ENCODE peak calls at places on chromosome 1, in eight cellular contexts. One of them, this sample, is unnamed.

GRCh38 chr1:56378376-56379070 is 200.8 kb downstream of the PLPP3 start:
- DNase-seq in nephron progenitor cell: peak
- DNase-seq in RWPE1: no peak
- DNase-seq in A673: no peak
- DNase-seq in fibroblast of mammary gland: no peak
- DNase-seq in adrenal gland: no peak
- DNase-seq in AG04449: no peak
- DNase-seq in endothelial cell: no peak
- DNase-seq in this sample: no peak

GRCh38 chr1:41695118-41695517 is 210.6 kb upstream of the EDN2 start:
- DNase-seq in nephron progenitor cell: no peak
- DNase-seq in RWPE1: no peak
- DNase-seq in A673: peak
- DNase-seq in fibroblast of mammary gland: no peak
- DNase-seq in adrenal gland: peak
- DNase-seq in AG04449: no peak
- DNase-seq in endothelial cell: no peak
- DNase-seq in this sample: no peak

GRCh38 chr1:46184920-46185658 is 8.8 kb upstream of the P3R3URF start:
- DNase-seq in nephron progenitor cell: no peak
- DNase-seq in RWPE1: no peak
- DNase-seq in A673: no peak
- DNase-seq in fibroblast of mammary gland: no peak
- DNase-seq in adrenal gland: no peak
- DNase-seq in AG04449: no peak
- DNase-seq in endothelial cell: no peak
- DNase-seq in this sample: no peak

GRCh38 chr1:32028746-32029145 is 15.1 kb downstream of the KHDRBS1 start:
- DNase-seq in nephron progenitor cell: no peak
- DNase-seq in RWPE1: no peak
- DNase-seq in A673: no peak
- DNase-seq in fibroblast of mammary gland: peak
- DNase-seq in adrenal gland: no peak
- DNase-seq in AG04449: no peak
- DNase-seq in endothelial cell: no peak
- DNase-seq in this sample: no peak

GRCh38 chr1:186884266-186884665 is 55.5 kb downstream of the PLA2G4A start:
- DNase-seq in nephron progenitor cell: no peak
- DNase-seq in RWPE1: no peak
- DNase-seq in A673: no peak
- DNase-seq in fibroblast of mammary gland: peak
- DNase-seq in adrenal gland: no peak
- DNase-seq in AG04449: peak
- DNase-seq in endothelial cell: no peak
- DNase-seq in this sample: no peak

GRCh38 chr1:226677121-226678020 is 61.7 kb downstream of the ITPKB start:
- DNase-seq in nephron progenitor cell: no peak
- DNase-seq in RWPE1: peak
- DNase-seq in A673: no peak
- DNase-seq in fibroblast of mammary gland: peak
- DNase-seq in adrenal gland: peak
- DNase-seq in AG04449: peak
- DNase-seq in endothelial cell: no peak
- DNase-seq in this sample: no peak

GRCh38 chr1:232751393-232752140 is 53.6 kb upstream of the MAP10 start:
- DNase-seq in nephron progenitor cell: no peak
- DNase-seq in RWPE1: no peak
- DNase-seq in A673: no peak
- DNase-seq in fibroblast of mammary gland: no peak
- DNase-seq in adrenal gland: no peak
- DNase-seq in AG04449: no peak
- DNase-seq in endothelial cell: no peak
- DNase-seq in this sample: no peak

GRCh38 chr1:26158271-26159112 is at the start of gene FAM110D:
- DNase-seq in nephron progenitor cell: no peak
- DNase-seq in RWPE1: no peak
- DNase-seq in A673: no peak
- DNase-seq in fibroblast of mammary gland: no peak
- DNase-seq in adrenal gland: no peak
- DNase-seq in AG04449: no peak
- DNase-seq in endothelial cell: peak
- DNase-seq in this sample: no peak

GRCh38 chr1:152386940-152387339 is 27.1 kb downstream of the CRNN start:
- DNase-seq in nephron progenitor cell: no peak
- DNase-seq in RWPE1: peak
- DNase-seq in A673: no peak
- DNase-seq in fibroblast of mammary gland: peak
- DNase-seq in adrenal gland: no peak
- DNase-seq in AG04449: no peak
- DNase-seq in endothelial cell: no peak
- DNase-seq in this sample: no peak

GRCh38 chr1:115912116-115912515 is 64.2 kb upstream of the SLC22A15 start:
- DNase-seq in nephron progenitor cell: no peak
- DNase-seq in RWPE1: no peak
- DNase-seq in A673: no peak
- DNase-seq in fibroblast of mammary gland: no peak
- DNase-seq in adrenal gland: no peak
- DNase-seq in AG04449: no peak
- DNase-seq in endothelial cell: no peak
- DNase-seq in this sample: no peak
- TF ChIP-seq CTCF in nephron progenitor cell: no peak
- TF ChIP-seq CTCF in RWPE1: no peak
- TF ChIP-seq CTCF in A673: no peak
- TF ChIP-seq CTCF in fibroblast of mammary gland: no peak
- TF ChIP-seq CTCF in adrenal gland: no peak
- TF ChIP-seq CTCF in AG04449: no peak
- TF ChIP-seq CTCF in endothelial cell: no peak
- TF ChIP-seq CTCF in this sample: no peak

DNA sequence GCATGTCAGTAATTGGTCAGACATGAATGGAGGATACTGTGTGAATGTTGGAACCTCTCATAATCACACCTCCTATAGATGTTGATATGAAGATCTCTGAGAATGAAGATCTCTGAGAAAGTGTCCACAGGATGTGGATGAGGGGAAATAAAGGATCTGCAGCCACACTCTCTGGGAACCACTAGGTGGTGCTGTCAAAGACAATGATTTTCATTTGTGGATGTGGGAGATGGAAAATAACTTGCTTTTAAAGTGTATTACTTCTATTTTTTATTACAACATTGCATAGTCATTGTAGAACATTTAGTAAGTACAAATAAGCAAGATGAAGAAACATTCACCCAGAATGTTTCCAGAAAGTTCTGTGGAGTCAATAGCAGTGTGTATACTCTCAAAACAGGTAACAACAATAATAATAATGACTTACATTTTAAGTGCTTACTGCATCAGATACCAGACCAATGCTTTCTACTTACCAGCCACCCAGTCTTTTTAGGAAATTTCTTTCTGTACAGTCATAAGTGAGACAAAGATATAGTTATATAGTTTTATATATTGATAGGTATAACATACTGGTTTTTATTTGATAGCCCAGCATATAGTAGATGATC is 128.2 kb downstream of the ATG4C start:
- DNase-seq in nephron progenitor cell: no peak
- DNase-seq in RWPE1: peak
- DNase-seq in A673: peak
- DNase-seq in fibroblast of mammary gland: peak
- DNase-seq in adrenal gland: no peak
- DNase-seq in AG04449: no peak
- DNase-seq in endothelial cell: peak
- DNase-seq in this sample: no peak
- TF ChIP-seq CTCF in nephron progenitor cell: peak
- TF ChIP-seq CTCF in RWPE1: peak
- TF ChIP-seq CTCF in A673: peak
- TF ChIP-seq CTCF in fibroblast of mammary gland: peak
- TF ChIP-seq CTCF in adrenal gland: peak
- TF ChIP-seq CTCF in AG04449: peak
- TF ChIP-seq CTCF in endothelial cell: peak
- TF ChIP-seq CTCF in this sample: peak

GRCh38 chr1:61084560-61084991 is 2.2 kb downstream of the NFIA start:
- DNase-seq in nephron progenitor cell: no peak
- DNase-seq in RWPE1: no peak
- DNase-seq in A673: peak
- DNase-seq in fibroblast of mammary gland: no peak
- DNase-seq in adrenal gland: no peak
- DNase-seq in AG04449: no peak
- DNase-seq in endothelial cell: no peak
- DNase-seq in this sample: no peak

GRCh38 chr1:61087574-61087973 is 5.2 kb downstream of the NFIA start:
- DNase-seq in nephron progenitor cell: no peak
- DNase-seq in RWPE1: no peak
- DNase-seq in A673: no peak
- DNase-seq in fibroblast of mammary gland: no peak
- DNase-seq in adrenal gland: no peak
- DNase-seq in AG04449: no peak
- DNase-seq in endothelial cell: no peak
- DNase-seq in this sample: no peak

GRCh38 chr1:61086245-61086644 is 3.9 kb downstream of the NFIA start:
- DNase-seq in nephron progenitor cell: no peak
- DNase-seq in RWPE1: no peak
- DNase-seq in A673: no peak
- DNase-seq in fibroblast of mammary gland: no peak
- DNase-seq in adrenal gland: no peak
- DNase-seq in AG04449: no peak
- DNase-seq in endothelial cell: no peak
- DNase-seq in this sample: no peak

GRCh38 chr1:61083799-61084385 is 1.5 kb downstream of the NFIA start:
- DNase-seq in nephron progenitor cell: no peak
- DNase-seq in RWPE1: no peak
- DNase-seq in A673: peak
- DNase-seq in fibroblast of mammary gland: no peak
- DNase-seq in adrenal gland: no peak
- DNase-seq in AG04449: no peak
- DNase-seq in endothelial cell: no peak
- DNase-seq in this sample: no peak

DNA sequence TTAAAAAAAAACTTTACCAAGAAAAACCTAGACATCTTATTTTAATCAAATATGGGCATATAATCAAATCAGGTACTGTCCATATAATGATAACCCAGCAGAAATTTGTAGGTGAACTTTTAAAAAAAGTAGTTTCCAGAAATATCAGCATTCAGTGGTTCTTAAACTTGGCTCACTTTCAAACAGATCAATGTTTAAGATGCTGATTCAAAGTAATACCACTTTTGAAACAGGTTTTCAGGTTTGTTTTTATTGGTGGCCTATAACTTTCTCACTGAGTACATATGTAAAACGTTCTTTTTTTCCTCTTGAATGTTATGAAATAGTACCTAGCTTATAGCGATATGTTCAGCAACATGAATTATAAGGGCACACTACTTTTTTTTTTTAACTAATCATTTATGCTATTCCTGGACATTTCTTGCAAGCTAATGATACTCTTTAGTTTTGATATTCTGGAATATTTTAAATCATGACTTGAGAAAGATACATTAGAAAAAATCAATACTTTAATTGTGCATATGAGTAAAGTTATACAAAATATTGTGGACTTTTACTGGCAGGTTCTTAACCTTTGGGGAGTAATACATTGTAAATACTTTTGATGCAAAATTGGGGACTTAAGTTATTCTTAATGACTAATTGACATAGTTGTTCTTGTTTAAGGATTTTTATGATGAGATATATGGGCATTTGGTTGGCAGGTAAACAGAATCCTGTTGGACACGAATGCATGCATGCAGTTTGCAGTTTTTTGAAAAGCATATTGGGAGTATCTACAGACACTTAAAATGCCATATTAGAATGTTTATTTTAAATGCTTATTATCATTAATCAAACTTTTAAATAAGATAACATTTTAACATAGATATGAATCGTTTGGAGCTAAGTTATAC is 3.1 kb downstream of the NFIA start:
- DNase-seq in nephron progenitor cell: no peak
- DNase-seq in RWPE1: no peak
- DNase-seq in A673: no peak
- DNase-seq in fibroblast of mammary gland: no peak
- DNase-seq in adrenal gland: no peak
- DNase-seq in AG04449: no peak
- DNase-seq in endothelial cell: no peak
- DNase-seq in this sample: no peak
- TF ChIP-seq CTCF in nephron progenitor cell: no peak
- TF ChIP-seq CTCF in RWPE1: no peak
- TF ChIP-seq CTCF in A673: no peak
- TF ChIP-seq CTCF in fibroblast of mammary gland: no peak
- TF ChIP-seq CTCF in adrenal gland: no peak
- TF ChIP-seq CTCF in AG04449: no peak
- TF ChIP-seq CTCF in endothelial cell: no peak
- TF ChIP-seq CTCF in this sample: no peak

GRCh38 chr1:3473381-3473844 is 18.9 kb downstream of the ARHGEF16 start:
- DNase-seq in nephron progenitor cell: no peak
- DNase-seq in RWPE1: peak
- DNase-seq in A673: peak
- DNase-seq in fibroblast of mammary gland: peak
- DNase-seq in adrenal gland: no peak
- DNase-seq in AG04449: peak
- DNase-seq in endothelial cell: no peak
- DNase-seq in this sample: peak

GRCh38 chr1:3470650-3471355 is 16.3 kb downstream of the ARHGEF16 start:
- DNase-seq in nephron progenitor cell: no peak
- DNase-seq in RWPE1: no peak
- DNase-seq in A673: no peak
- DNase-seq in fibroblast of mammary gland: no peak
- DNase-seq in adrenal gland: no peak
- DNase-seq in AG04449: no peak
- DNase-seq in endothelial cell: no peak
- DNase-seq in this sample: peak

GRCh38 chr1:3472906-3473305 is 18.4 kb downstream of the ARHGEF16 start:
- DNase-seq in nephron progenitor cell: no peak
- DNase-seq in RWPE1: no peak
- DNase-seq in A673: peak
- DNase-seq in fibroblast of mammary gland: no peak
- DNase-seq in adrenal gland: no peak
- DNase-seq in AG04449: no peak
- DNase-seq in endothelial cell: no peak
- DNase-seq in this sample: no peak

GRCh38 chr1:3471356-3472087 is 17.1 kb downstream of the ARHGEF16 start:
- DNase-seq in nephron progenitor cell: peak
- DNase-seq in RWPE1: peak
- DNase-seq in A673: peak
- DNase-seq in fibroblast of mammary gland: peak
- DNase-seq in adrenal gland: no peak
- DNase-seq in AG04449: no peak
- DNase-seq in endothelial cell: peak
- DNase-seq in this sample: no peak

DNA sequence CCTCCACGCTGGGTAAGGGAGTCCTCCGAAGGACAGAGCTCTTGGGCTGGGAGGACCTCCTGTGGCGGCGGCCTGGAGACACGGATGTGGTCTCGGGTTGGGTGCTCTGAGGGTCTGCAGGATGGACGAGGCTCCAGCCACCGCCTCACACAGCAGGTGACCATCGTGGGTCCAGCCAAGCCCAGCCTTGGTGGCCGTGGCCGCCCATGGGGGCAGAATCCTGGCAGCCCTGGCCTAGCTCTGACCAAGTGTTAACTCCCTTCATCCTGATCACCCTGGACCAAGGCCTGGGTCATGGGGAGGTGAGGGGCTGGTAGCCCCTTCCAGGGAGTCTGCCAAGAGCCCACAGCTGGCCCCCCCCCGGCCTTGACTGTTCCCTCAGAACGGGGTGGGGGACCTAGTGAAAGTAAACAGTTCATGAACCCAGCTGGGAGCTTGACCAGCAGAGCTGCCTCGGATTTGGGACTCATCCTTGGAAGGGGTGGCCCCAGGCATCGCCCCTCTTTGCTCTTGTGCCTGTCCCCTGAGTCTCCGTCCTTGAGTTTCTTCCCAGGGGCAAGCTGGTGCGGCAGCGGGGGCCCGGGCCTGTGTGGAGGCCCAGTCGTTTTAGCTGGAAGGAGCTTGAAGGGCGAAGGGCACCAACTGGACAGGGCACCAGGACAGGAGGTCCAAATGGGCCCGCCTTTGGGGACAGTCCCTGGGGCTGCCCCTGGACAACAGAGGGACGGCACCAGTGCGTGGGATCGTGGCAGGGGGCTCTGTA is 17.8 kb downstream of the ARHGEF16 start:
- DNase-seq in nephron progenitor cell: no peak
- DNase-seq in RWPE1: no peak
- DNase-seq in A673: no peak
- DNase-seq in fibroblast of mammary gland: no peak
- DNase-seq in adrenal gland: no peak
- DNase-seq in AG04449: no peak
- DNase-seq in endothelial cell: no peak
- DNase-seq in this sample: no peak
- TF ChIP-seq CTCF in nephron progenitor cell: no peak
- TF ChIP-seq CTCF in RWPE1: no peak
- TF ChIP-seq CTCF in A673: no peak
- TF ChIP-seq CTCF in fibroblast of mammary gland: no peak
- TF ChIP-seq CTCF in adrenal gland: no peak
- TF ChIP-seq CTCF in AG04449: no peak
- TF ChIP-seq CTCF in endothelial cell: no peak
- TF ChIP-seq CTCF in this sample: no peak